ENCODE peak calls at places on chromosomes 3 and 15, in ten cellular contexts. B is IMR-90, C is brain microvascular endothelial cell, M is AG04450, A is dorsolateral prefrontal cortex, S is neural progenitor cell, J is left ventricle myocardium inferior, H is MM.1S, D is heart left ventricle, O is uterus. I is an unnamed sample.

GRCh38 chr15:80991446-80991845 is 1.8 kb upstream of the MESD start:
- DNase-seq in B (peak; percentile 73), C (no peak), M (no peak), A (no peak), S (no peak), J (peak; percentile 58), H (peak; percentile 47), D (peak; percentile 81), O (peak; percentile 68), I (no peak)

GRCh38 chr3:190097617-190098016 is 23.1 kb downstream of the P3H2 start:
- DNase-seq in B (no peak), C (peak; percentile 59), M (no peak), A (no peak), S (peak; percentile 56), J (no peak), H (no peak), D (no peak), O (no peak), I (no peak)

GRCh38 chr3:55896155-55896554 is 409.0 kb upstream of the WNT5A start:
- DNase-seq in B (no peak), C (no peak), M (no peak), A (no peak), S (peak; percentile 73), J (no peak), H (no peak), D (no peak), O (no peak), I (no peak)

GRCh38 chr3:54180926-54181325 is 58.6 kb downstream of the CACNA2D3 start:
- DNase-seq in B (no peak), C (no peak), M (no peak), A (no peak), S (no peak), J (no peak), H (no peak), D (no peak), O (no peak), I (no peak)

GRCh38 chr3:108897883-108898282 is 55.8 kb downstream of the GUCA1C start:
- DNase-seq in B (no peak), C (no peak), M (no peak), A (no peak), S (no peak), J (no peak), H (peak; percentile 59), D (no peak), O (no peak), I (no peak)

GRCh38 chr3:128282392-128283196 is 129.3 kb downstream of the EEFSEC start:
- DNase-seq in B (peak; percentile 50), C (peak; percentile 11), M (no peak), A (no peak), S (no peak), J (peak; percentile 72), H (no peak), D (peak; percentile 87), O (peak; percentile 80), I (peak; percentile 31)

GRCh38 chr15:73926191-73927002 is at the start of gene LOXL1:
- DNase-seq in B (peak; percentile 92), C (peak; percentile 81), M (peak; percentile 71), A (no peak), S (peak; percentile 91), J (peak; percentile 79), H (no peak), D (peak; percentile 88), O (peak; percentile 77), I (peak; percentile 81)

GRCh38 chr3:107942244-107942643 is 148.6 kb downstream of the CD47 start:
- DNase-seq in B (peak; percentile 13), C (no peak), M (no peak), A (no peak), S (no peak), J (no peak), H (no peak), D (no peak), O (no peak), I (no peak)

GRCh38 chr15:61295239-61295638 is 66.1 kb upstream of the RORA start:
- DNase-seq in B (no peak), C (no peak), M (no peak), A (no peak), S (peak; percentile 13), J (no peak), H (no peak), D (no peak), O (no peak), I (no peak)

GRCh38 chr15:76903251-76903681 is 1.9 kb downstream of the SCAPER start:
- DNase-seq in B (peak; percentile 78), C (peak; percentile 35), M (peak; percentile 26), A (no peak), S (peak; percentile 16), J (no peak), H (peak; percentile 26), D (no peak), O (no peak), I (no peak)

GRCh38 chr15:72785452-72786243 is 2.1 kb upstream of the ADPGK start:
- DNase-seq in B (peak; percentile 74), C (peak; percentile 66), M (peak; percentile 15), A (no peak), S (no peak), J (no peak), H (no peak), D (no peak), O (no peak), I (peak; percentile 80)

GRCh38 chr3:126972866-126973265 is 10.0 kb upstream of the PLXNA1 start:
- DNase-seq in B (no peak), C (no peak), M (no peak), A (no peak), S (no peak), J (no peak), H (no peak), D (no peak), O (no peak), I (no peak)

GRCh38 chr3:15964605-15965061 is 166.9 kb upstream of the ANKRD28 start:
- DNase-seq in B (peak; percentile 77), C (peak; percentile 44), M (no peak), A (no peak), S (peak; percentile 42), J (no peak), H (no peak), D (peak; percentile 28), O (peak; percentile 21), I (no peak)

GRCh38 chr15:76310470-76311070 is 699 bp downstream of the ETFA start:
- DNase-seq in B (no peak), C (no peak), M (no peak), A (no peak), S (peak; percentile 36), J (no peak), H (peak; percentile 21), D (no peak), O (no peak), I (no peak)

GRCh38 chr3:170222647-170223541 is 670 bp downstream of the PRKCI start:
- DNase-seq in B (peak; percentile 28), C (peak; percentile 11), M (no peak), A (no peak), S (peak; percentile 78), J (no peak), H (peak; percentile 64), D (peak; percentile 51), O (no peak), I (no peak)

GRCh38 chr3:178384302-178384939 is 151.8 kb upstream of the KCNMB2 start:
- DNase-seq in B (no peak), C (peak; percentile 22), M (no peak), A (no peak), S (no peak), J (no peak), H (no peak), D (no peak), O (no peak), I (no peak)

GRCh38 chr3:34544136-34544535 is 745.7 kb downstream of the PDCD6IP start:
- DNase-seq in B (no peak), C (no peak), M (no peak), A (no peak), S (no peak), J (no peak), H (no peak), D (no peak), O (no peak), I (no peak)
- H3K4me3 ChIP-seq in B (no peak overlapping the region), C (no peak overlapping the region), M (no peak overlapping the region), A (no peak overlapping the region), S (no peak overlapping the region), J (no peak overlapping the region), H (no peak overlapping the region), D (no peak overlapping the region), O (no peak overlapping the region), I (no peak overlapping the region)

DNA sequence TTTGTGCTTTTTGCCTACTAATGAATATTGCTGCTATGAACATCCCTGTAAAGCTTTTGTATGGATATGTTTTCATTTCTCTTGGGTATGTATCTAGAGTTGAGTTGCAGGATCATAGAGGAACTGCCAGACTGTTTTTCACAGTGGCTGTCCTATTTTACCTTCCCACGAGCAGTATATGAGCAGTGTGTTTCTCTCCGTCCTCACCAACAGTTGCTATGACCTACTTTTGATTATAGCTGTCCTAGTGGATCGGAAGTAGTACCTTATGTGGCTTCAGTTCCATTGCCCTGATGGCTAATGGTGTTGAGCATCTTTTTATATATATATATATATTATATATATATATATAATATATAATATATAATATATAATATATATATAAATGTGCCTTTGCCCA is 25.2 kb downstream of the CDAN1 start:
- DNase-seq in B (no peak), C (no peak), M (no peak), A (no peak), S (no peak), J (no peak), H (no peak), D (no peak), O (no peak), I (no peak)
- H3K4me3 ChIP-seq in B (no peak overlapping the region), C (no peak overlapping the region), M (no peak overlapping the region), A (no peak overlapping the region), S (no peak overlapping the region), J (no peak overlapping the region), H (no peak overlapping the region), D (no peak overlapping the region), O (no peak overlapping the region), I (no peak overlapping the region)

DNA sequence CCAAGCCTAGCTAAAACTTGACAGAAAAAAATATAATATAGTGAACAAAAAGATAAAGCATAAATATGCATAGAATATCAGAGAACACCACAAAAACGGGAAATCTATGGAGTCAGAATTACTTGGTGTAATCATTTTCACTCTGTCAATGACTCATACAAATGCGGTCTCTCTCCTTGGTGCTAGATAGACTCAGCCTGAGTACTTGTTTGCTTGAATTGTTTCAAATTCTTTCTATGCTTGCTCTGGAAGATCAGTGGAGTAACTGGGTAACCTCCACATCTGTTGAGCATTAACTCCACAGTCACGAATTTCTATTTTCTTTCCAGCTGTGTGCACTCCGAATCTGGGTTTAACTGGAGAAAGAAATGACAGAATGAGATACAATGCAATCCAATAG is 760.4 kb downstream of the ZPLD1 start:
- DNase-seq in B (no peak), C (no peak), M (no peak), A (no peak), S (no peak), J (no peak), H (no peak), D (no peak), O (no peak), I (peak; percentile 8)
- H3K4me3 ChIP-seq in B (no peak overlapping the region), C (no peak overlapping the region), M (no peak overlapping the region), A (no peak overlapping the region), S (no peak overlapping the region), J (no peak overlapping the region), H (no peak overlapping the region), D (no peak overlapping the region), O (no peak overlapping the region), I (no peak overlapping the region)

DNA sequence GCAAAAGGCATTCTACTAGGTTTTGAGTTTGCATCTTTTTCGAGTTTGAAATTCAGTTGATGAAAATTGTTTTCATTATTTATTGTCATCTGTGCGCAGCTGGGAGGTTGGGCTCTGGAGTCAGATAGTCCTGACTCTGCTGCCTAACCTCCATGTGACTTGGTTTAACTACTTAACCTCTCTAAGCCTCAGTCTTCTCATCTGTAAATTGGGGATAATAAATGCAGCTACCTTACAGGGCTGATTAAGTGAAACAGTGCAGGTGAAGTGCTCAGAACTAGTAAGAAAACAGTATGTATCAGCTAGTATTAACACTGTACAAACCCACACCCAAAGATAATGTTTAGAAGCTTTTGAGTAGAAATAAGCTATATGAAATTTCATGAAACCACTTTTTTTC is 14.1 kb upstream of the UBE2E1 start:
- DNase-seq in B (no peak), C (no peak), M (no peak), A (no peak), S (no peak), J (no peak), H (no peak), D (no peak), O (no peak), I (no peak)
- H3K4me3 ChIP-seq in B (no peak overlapping the region), C (no peak overlapping the region), M (no peak overlapping the region), A (no peak overlapping the region), S (no peak overlapping the region), J (no peak overlapping the region), H (no peak overlapping the region), D (no peak overlapping the region), O (no peak overlapping the region), I (no peak overlapping the region)

I was measured in astrocyte of the cerebellum.